ENCODE peak calls at places on chromosome 20, in six cellular contexts. A, G, U, P, B and E are unnamed samples. For H3K4me1, the result is how much of the 10 kb centered on the place peaks cover.

GRCh38 chr20:25178563-25179438 is 16.7 kb upstream of the ENTPD6 start:
- DNase-seq in A (no peak), G (peak), U (peak), P (peak), B (peak), E (peak)

GRCh38 chr20:43955244-43956191 is 40.9 kb downstream of the TOX2 start:
- DNase-seq in A (no peak), G (peak), U (peak), P (no peak), B (no peak), E (no peak)

GRCh38 chr20:47411161-47411560 is 54.7 kb upstream of the ZMYND8 start:
- DNase-seq in A (no peak), G (no peak), U (no peak), P (no peak), B (no peak), E (no peak)

GRCh38 chr20:31710423-31711250 is 12.0 kb downstream of the BCL2L1 start:
- DNase-seq in A (no peak), G (no peak), U (no peak), P (no peak), B (no peak), E (no peak)

GRCh38 chr20:19524691-19525090 is 233.4 kb upstream of the RIN2 start:
- DNase-seq in A (no peak), G (no peak), U (no peak), P (no peak), B (no peak), E (no peak)

GRCh38 chr20:48603116-48603818 is 224.5 kb downstream of the PREX1 start:
- DNase-seq in A (peak), G (no peak), U (no peak), P (no peak), B (no peak), E (no peak)

GRCh38 chr20:4113996-4114603 is 98.7 kb upstream of the RNF24 start:
- DNase-seq in A (no peak), G (no peak), U (no peak), P (peak), B (no peak), E (no peak)

GRCh38 chr20:40617594-40617993 is 71.4 kb downstream of the MAFB start:
- DNase-seq in A (no peak), G (no peak), U (no peak), P (no peak), B (no peak), E (no peak)

GRCh38 chr20:3251806-3252205 is 12.8 kb upstream of the SLC4A11 start:
- DNase-seq in A (no peak), G (no peak), U (peak), P (no peak), B (no peak), E (no peak)

GRCh38 chr20:38127920-38128528 is 37.0 kb downstream of the TGM2 start:
- DNase-seq in A (no peak), G (no peak), U (no peak), P (no peak), B (no peak), E (no peak)

GRCh38 chr20:33337531-33338165 is 54.6 kb downstream of the BPIFB1 start:
- DNase-seq in A (no peak), G (no peak), U (no peak), P (no peak), B (no peak), E (no peak)

GRCh38 chr20:50390685-50391443 is 119.3 kb upstream of the PTPN1 start:
- DNase-seq in A (no peak), G (no peak), U (no peak), P (no peak), B (no peak), E (no peak)

GRCh38 chr20:10940941-10941340 is 267.1 kb upstream of the JAG1 start:
- DNase-seq in A (no peak), G (no peak), U (no peak), P (no peak), B (no peak), E (no peak)

GRCh38 chr20:46270977-46271744 is 37.1 kb downstream of the CDH22 start:
- DNase-seq in A (no peak), G (no peak), U (no peak), P (no peak), B (no peak), E (no peak)

GRCh38 chr20:12414446-12415274 is 497.0 kb downstream of the BTBD3 start:
- DNase-seq in A (no peak), G (no peak), U (no peak), P (no peak), B (no peak), E (peak)

GRCh38 chr20:47309806-47310426 is 46.6 kb downstream of the ZMYND8 start:
- DNase-seq in A (no peak), G (no peak), U (no peak), P (no peak), B (no peak), E (no peak)

GRCh38 chr20:58542411-58543095 is 27.4 kb upstream of the APCDD1L start:
- DNase-seq in A (no peak), G (peak), U (peak), P (peak), B (no peak), E (no peak)

GRCh38 chr20:63740501-63741353 is 1.2 kb downstream of the SLC2A4RG start:
- DNase-seq in A (peak), G (peak), U (peak), P (peak), B (peak), E (peak)

GRCh38 chr20:31497838-31498540 is 16.3 kb upstream of the HM13 start:
- DNase-seq in A (no peak), G (no peak), U (peak), P (no peak), B (no peak), E (peak)

DNA sequence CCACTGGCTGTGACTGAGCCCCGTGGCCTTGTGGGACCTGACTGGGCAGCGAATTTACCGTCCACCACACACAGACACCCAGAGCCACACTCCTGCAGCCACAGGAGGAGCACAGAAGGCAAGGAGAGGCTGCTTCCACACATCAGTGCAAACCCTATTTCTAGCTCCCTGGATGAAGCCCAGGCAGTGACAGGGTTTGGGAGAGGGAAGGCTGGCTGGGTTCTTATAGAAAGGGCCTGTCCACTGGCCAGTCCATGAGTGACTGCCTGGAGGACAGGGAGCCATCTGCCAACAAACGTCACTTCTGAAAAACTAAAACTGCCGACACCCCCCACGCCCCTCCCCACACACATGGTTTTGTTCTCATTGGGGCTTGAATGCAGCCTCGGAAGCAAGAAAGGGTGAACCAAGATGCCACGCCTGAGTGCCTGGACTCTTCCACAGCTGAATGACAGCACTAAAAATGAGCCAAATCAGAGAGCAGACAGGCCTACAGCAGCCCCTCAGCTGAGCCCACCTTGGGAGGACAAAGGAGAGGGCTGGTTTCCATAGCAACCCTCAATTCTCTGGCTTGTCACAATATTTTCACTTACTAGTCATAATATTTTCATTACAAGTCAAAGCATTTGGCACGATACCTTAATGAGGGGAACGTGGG is 38.4 kb downstream of the RRBP1 start:
- DNase-seq in A (no peak), G (no peak), U (no peak), P (no peak), B (no peak), E (no peak)
- H3K4me1 ChIP-seq in A (under half), G (under half), U (under half), P (under half), B (under half), E (under half)

DNA sequence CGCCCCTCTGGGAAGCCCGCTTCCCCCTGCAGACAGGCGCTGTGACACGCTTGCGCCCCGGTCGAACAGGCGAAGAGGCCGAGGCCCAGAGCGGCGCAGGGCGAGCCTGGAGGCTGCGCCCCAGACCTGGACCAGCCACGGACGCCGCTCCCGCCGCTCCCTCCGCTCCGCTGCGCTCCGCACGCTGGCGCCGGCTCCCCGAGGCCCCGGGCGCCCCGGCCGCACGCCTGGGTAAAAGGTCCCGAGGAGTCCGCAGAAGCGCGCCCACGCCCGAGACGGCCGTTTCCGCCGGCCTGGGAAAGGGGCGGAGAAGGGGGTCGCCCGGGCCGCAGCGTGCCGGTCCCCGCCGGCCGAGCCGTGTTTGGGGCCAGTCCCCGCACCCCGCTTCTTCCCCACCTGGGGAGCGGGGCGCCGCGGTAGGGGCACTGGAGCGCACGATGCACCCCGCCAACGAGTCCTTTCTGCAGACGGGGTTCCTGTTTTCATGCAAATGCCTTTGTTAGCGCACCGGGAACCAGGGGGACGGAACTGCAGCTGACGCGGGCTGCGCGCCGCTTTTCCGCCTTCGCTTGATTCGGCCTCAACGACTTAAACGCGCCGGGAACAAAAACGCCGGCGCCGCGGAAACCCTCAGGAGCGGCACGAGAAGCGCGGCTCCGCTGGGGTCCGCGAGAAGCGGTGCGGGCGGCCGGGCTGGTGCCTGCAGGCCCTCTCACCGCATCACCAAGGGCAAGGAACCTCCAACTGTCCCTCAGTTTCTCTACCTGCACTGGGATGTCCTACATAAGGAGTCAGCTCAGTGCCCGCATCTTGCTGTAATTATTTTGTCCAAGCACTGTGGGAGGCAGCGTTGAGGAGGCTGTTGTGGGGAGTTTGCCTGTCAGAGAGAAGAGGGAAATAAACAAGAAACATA is 91.7 kb upstream of the SIRPA start:
- DNase-seq in A (peak), G (peak), U (peak), P (peak), B (peak), E (peak)
- H3K23ac ChIP-seq in A (no peak), G (no peak), U (peak), P (no peak), B (no peak), E (no peak)

DNA sequence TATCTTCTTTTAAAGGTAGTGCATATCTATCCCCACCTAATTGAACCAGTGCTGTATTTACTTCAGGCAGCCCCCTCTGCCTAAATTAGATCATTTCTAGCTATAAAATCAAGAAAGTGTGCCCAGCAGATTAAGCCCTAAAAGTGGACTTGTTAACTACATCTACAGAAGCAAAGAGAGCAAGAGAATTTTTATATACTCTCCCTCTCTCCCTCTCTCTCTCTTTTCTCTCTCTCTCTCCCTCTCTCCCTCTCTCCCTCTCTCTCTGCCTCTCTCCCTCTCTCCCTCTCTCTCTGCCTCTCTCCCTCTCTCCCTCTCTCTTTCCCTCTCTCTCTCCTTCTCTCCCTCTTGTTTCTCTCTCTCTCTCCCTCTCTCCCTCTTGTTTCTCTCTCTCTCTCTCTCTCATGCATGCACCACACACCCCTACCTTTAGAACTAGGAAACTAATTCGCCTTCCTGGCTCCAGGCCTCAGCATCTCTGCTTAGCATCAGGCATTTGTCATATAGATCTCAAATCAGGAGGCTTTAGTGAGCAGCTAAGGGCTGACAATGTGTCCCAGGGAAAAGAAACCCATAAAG is 71.4 kb downstream of the FOXA2 start:
- DNase-seq in A (no peak), G (no peak), U (no peak), P (no peak), B (no peak), E (no peak)
- H2BK5ac ChIP-seq in A (no peak), G (no peak), U (no peak), P (no peak), B (no peak), E (no peak)

GRCh38 chr20:54085425-54085824 is 15.0 kb upstream of the BCAS1 start:
- DNase-seq in A (no peak), G (no peak), U (no peak), P (no peak), B (no peak), E (no peak)
- H3K4me1 ChIP-seq in A (under half), G (under half), U (under half), P (under half), B (under half), E (under half)